ENCODE peak calls at places on chromosomes 2 and 18, in seven cellular contexts. T is endothelial cell, J is ELF-1, Z is brain microvascular endothelial cell, G is uterus, U is astrocyte, V is mucosa of gallbladder. S is an unnamed sample.
A peak's percentile ranks its signal among the peaks of the same experiment; 100 is the strongest.

GRCh38 chr2:200862532-200863000 is 1.9 kb downstream of the CLK1 start:
- DNase-seq in T (no peak), J (peak; percentile 53), Z (peak; percentile 68), G (peak; percentile 35), U (peak; percentile 82), V (peak; percentile 31), S (peak; percentile 60)

GRCh38 chr18:79442508-79443221 is 46.9 kb downstream of the NFATC1 start:
- DNase-seq in T (no peak), J (no peak), Z (no peak), G (no peak), U (no peak), V (no peak), S (no peak)

GRCh38 chr2:239548491-239548890 is 147.7 kb upstream of the HDAC4 start:
- DNase-seq in T (no peak), J (no peak), Z (no peak), G (no peak), U (no peak), V (no peak), S (no peak)

GRCh38 chr2:74441690-74442482 is at the start of gene RTKN:
- DNase-seq in T (peak; percentile 42), J (peak; percentile 91), Z (no peak), G (no peak), U (no peak), V (peak; percentile 60), S (no peak)

GRCh38 chr2:113198790-113199612 is 25.2 kb downstream of the PSD4 start:
- DNase-seq in T (peak; percentile 88), J (peak; percentile 89), Z (peak; percentile 43), G (peak; percentile 39), U (peak; percentile 37), V (peak; percentile 75), S (peak; percentile 66)

GRCh38 chr18:43572165-43572564 is 294.9 kb upstream of the SYT4 start:
- DNase-seq in T (no peak), J (no peak), Z (no peak), G (no peak), U (no peak), V (no peak), S (no peak)

GRCh38 chr2:218780851-218781690 is 876 bp upstream of the CYP27A1 start:
- DNase-seq in T (no peak), J (no peak), Z (no peak), G (no peak), U (no peak), V (no peak), S (no peak)

GRCh38 chr2:239355139-239355538 is 45.7 kb downstream of the HDAC4 start:
- DNase-seq in T (no peak), J (no peak), Z (no peak), G (peak; percentile 73), U (peak; percentile 19), V (peak; percentile 46), S (no peak)

GRCh38 chr2:20575414-20575813 is 75.5 kb downstream of the HS1BP3 start:
- DNase-seq in T (no peak), J (peak; percentile 65), Z (no peak), G (peak; percentile 24), U (no peak), V (no peak), S (no peak)

GRCh38 chr2:81767173-81767720 is 1462.7 kb upstream of the LRRTM1 start:
- DNase-seq in T (no peak), J (no peak), Z (no peak), G (no peak), U (peak; percentile 41), V (no peak), S (no peak)

S was measured in CD14-positive monocyte.